ENCODE peak calls at places on chromosomes 3 and 15, in seven cellular contexts. D is body of pancreas; G is transverse colon; V is CD4-positive, CD25-positive, alpha-beta regulatory T cell; W is neural progenitor cell; N is left lung; P is fibroblast of mammary gland. U is an unnamed sample.

GRCh38 chr3:190371152-190371551 is 16.8 kb upstream of the CLDN16 start:
- DNase-seq in G (no peak), W (no peak), D (no peak), V (no peak), N (no peak), P (no peak), U (no peak)

GRCh38 chr15:90872481-90873184 is 4.2 kb downstream of the FURIN start:
- DNase-seq in W (no peak), P (peak; percentile 84), V (peak; percentile 30), D (no peak), N (no peak), G (no peak), U (peak; percentile 53)

GRCh38 chr3:13879102-13879945 is 547 bp downstream of the WNT7A start:
- DNase-seq in D (peak; percentile 21), W (peak; percentile 60), V (no peak), P (no peak), N (no peak), G (no peak), U (no peak)

GRCh38 chr3:52182203-52182602 is 15.8 kb upstream of the ALAS1 start:
- DNase-seq in N (no peak), W (no peak), G (peak; percentile 27), D (no peak), P (no peak), V (no peak), U (peak; percentile 81)

GRCh38 chr15:82995938-82996337 is 9.9 kb downstream of the RAMAC start:
- DNase-seq in D (no peak), G (no peak), V (no peak), P (peak; percentile 11), W (no peak), N (no peak), U (no peak)

GRCh38 chr15:89502867-89503595 is 6.6 kb upstream of the RHCG start:
- DNase-seq in D (no peak), N (no peak), P (no peak), G (peak; percentile 33), V (no peak), W (no peak), U (peak; percentile 22)

GRCh38 chr3:187531831-187532230 is 138.4 kb downstream of the SST start:
- DNase-seq in D (no peak), N (no peak), G (no peak), V (no peak), P (peak; percentile 2), W (no peak), U (no peak)

GRCh38 chr3:111808439-111808838 is 50.6 kb upstream of the PHLDB2 start:
- DNase-seq in P (peak; percentile 52), V (no peak), W (no peak), N (no peak), G (no peak), D (no peak), U (no peak)

GRCh38 chr15:28456476-28457395 is 76.0 kb downstream of the GOLGA8G start:
- DNase-seq in N (peak; percentile 40), W (peak; percentile 7), G (no peak), P (no peak), V (no peak), D (no peak), U (peak; percentile 44)

GRCh38 chr15:47184405-47185221 is 532.7 kb upstream of the SEMA6D start:
- DNase-seq in N (no peak), W (peak; percentile 66), G (no peak), V (no peak), D (peak; percentile 16), P (peak; percentile 11), U (peak; percentile 46)

GRCh38 chr15:72534522-72534921 is 60.4 kb downstream of the ARIH1 start:
- DNase-seq in P (no peak), V (peak; percentile 68), G (no peak), D (no peak), N (no peak), W (no peak), U (no peak)

GRCh38 chr3:8416965-8417364 is 84.7 kb upstream of the LMCD1 start:
- DNase-seq in V (no peak), G (peak; percentile 37), N (no peak), D (peak; percentile 67), W (no peak), P (peak; percentile 34), U (peak; percentile 63)

GRCh38 chr15:78402056-78402610 is 35.9 kb upstream of the IREB2 start:
- DNase-seq in P (peak; percentile 34), D (no peak), N (no peak), W (no peak), G (no peak), V (no peak), U (no peak)

GRCh38 chr3:33089515-33089914 is 7.4 kb downstream of the GLB1 start:
- DNase-seq in V (peak; percentile 80), N (no peak), W (no peak), D (no peak), G (no peak), P (no peak), U (no peak)
- H3K4me3 ChIP-seq in V (peak overlapping the region; percentile 68), N (no peak overlapping the region), W (no peak overlapping the region), D (no peak overlapping the region), G (no peak overlapping the region), P (no peak overlapping the region), U (no peak overlapping the region)

GRCh38 chr3:31620656-31621055 is 87.9 kb downstream of the STT3B start:
- DNase-seq in D (no peak), G (no peak), P (peak; percentile 25), N (no peak), W (peak; percentile 6), V (peak; percentile 33), U (no peak)

GRCh38 chr3:31622636-31623288 is 90.0 kb downstream of the STT3B start:
- DNase-seq in W (no peak), G (no peak), D (no peak), V (no peak), N (no peak), P (no peak), U (no peak)

GRCh38 chr3:31624054-31624709 is 91.5 kb downstream of the STT3B start:
- DNase-seq in G (no peak), P (no peak), D (no peak), W (no peak), V (no peak), N (no peak), U (no peak)

GRCh38 chr3:31625358-31625757 is 92.6 kb downstream of the STT3B start:
- DNase-seq in N (no peak), W (peak; percentile 5), D (no peak), V (no peak), G (no peak), P (no peak), U (no peak)

DNA sequence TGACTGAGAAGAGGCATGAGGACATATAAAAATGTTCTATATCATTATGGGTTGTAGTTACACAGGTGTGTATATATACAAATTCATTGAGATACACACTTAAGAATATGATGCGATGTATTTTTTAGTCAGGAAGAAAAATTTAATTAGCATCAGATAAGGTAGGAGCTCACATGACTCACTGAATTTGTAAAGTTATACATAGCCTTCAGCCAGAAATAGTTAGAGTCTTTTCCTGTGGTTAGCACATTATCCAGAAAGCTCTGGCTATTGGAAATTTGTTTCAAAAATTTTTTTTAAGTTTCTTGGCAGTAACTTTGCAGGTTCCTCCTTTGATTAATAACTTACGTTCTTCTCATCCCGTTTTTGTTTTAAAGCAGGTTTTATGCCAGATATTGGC is 88.6 kb downstream of the STT3B start:
- DNase-seq in P (no peak), N (no peak), G (no peak), D (no peak), W (no peak), V (no peak), U (no peak)
- H3K4me3 ChIP-seq in P (no peak overlapping the region), N (no peak overlapping the region), G (no peak overlapping the region), D (no peak overlapping the region), W (no peak overlapping the region), V (no peak overlapping the region), U (no peak overlapping the region)

GRCh38 chr3:179260949-179261765 is 10.2 kb upstream of the KCNMB3 start:
- DNase-seq in G (peak; percentile 79), D (peak; percentile 79), W (peak; percentile 79), V (peak; percentile 79), P (peak; percentile 51), N (peak; percentile 82), U (peak; percentile 85)

GRCh38 chr3:179258820-179259219 is 7.9 kb upstream of the KCNMB3 start:
- DNase-seq in P (no peak), D (no peak), W (no peak), G (no peak), N (no peak), V (peak; percentile 5), U (no peak)

GRCh38 chr3:179250803-179251476 is at the start of gene KCNMB3:
- DNase-seq in D (no peak), P (no peak), W (no peak), V (no peak), G (no peak), N (no peak), U (no peak)

DNA sequence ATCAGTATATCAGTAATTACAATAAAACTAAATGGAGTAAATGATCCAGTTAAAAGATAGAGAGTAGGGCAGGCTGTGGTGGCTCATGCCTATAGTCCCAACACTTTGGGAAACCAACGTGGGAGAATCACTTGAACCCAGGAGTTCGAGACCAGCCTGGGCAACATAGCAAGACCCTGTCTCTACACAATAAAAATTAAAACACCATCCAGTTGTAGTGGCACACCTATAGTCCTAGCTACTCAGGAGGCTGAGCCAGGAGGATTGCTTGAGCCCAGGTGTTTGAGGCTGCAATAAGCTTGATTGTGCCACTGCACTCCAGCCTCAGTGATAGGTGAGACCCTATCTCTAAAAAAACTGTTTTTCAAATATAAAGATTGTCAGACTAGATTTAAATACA is 5.9 kb upstream of the KCNMB3 start:
- DNase-seq in P (no peak), D (no peak), W (no peak), G (no peak), V (no peak), N (no peak), U (no peak)
- H3K4me3 ChIP-seq in P (no peak overlapping the region), D (no peak overlapping the region), W (no peak overlapping the region), G (no peak overlapping the region), V (no peak overlapping the region), N (no peak overlapping the region), U (no peak overlapping the region)

GRCh38 chr15:81000626-81001179 is at the start of gene TLNRD1:
- DNase-seq in V (peak; percentile 97), P (peak; percentile 90), D (peak; percentile 92), G (peak; percentile 94), W (peak; percentile 94), N (peak; percentile 96), U (peak; percentile 92)

GRCh38 chr15:81001180-81002003 is 669 bp downstream of the TLNRD1 start:
- DNase-seq in D (peak; percentile 57), N (peak; percentile 70), G (peak; percentile 73), P (peak; percentile 39), V (peak; percentile 64), W (peak; percentile 77), U (peak; percentile 69)

GRCh38 chr15:81002254-81003022 is 1.7 kb downstream of the TLNRD1 start:
- DNase-seq in W (peak; percentile 43), V (no peak), G (peak; percentile 21), D (peak; percentile 26), N (peak; percentile 38), P (no peak), U (peak; percentile 59)

GRCh38 chr15:81003023-81003350 is 2.3 kb downstream of the TLNRD1 start:
- DNase-seq in V (no peak), G (no peak), W (no peak), D (no peak), P (no peak), N (no peak), U (no peak)

GRCh38 chr15:81002004-81002253 is 1.2 kb downstream of the TLNRD1 start:
- DNase-seq in W (no peak), P (no peak), N (no peak), G (no peak), V (no peak), D (no peak), U (no peak)
- H3K4me3 ChIP-seq in W (peak overlapping the region; percentile 100), P (peak overlapping the region; percentile 89), N (peak overlapping the region; percentile 82), G (peak overlapping the region; percentile 74), V (no peak overlapping the region), D (peak overlapping the region; percentile 55), U (peak overlapping the region; percentile 85)